ENCODE peak calls at places on chromosome 3, in four cellular contexts. K is suprapubic skin, A is heart left ventricle, V is aorta. M is an unnamed sample. For H3K36me3, the result is how much of the 10 kb centered on the place peaks cover.

GRCh38 chr3:187960820-187961219 is 193.1 kb upstream of the LPP start:
- DNase-seq in A (no peak), K (no peak), V (no peak), M (no peak)

GRCh38 chr3:179146911-179147570 is 1.1 kb upstream of the PIK3CA start:
- DNase-seq in A (peak), V (no peak), K (no peak), M (no peak)

GRCh38 chr3:38992117-38992779 is 59.5 kb downstream of the SCN11A start:
- DNase-seq in K (no peak), V (no peak), A (no peak), M (no peak)

GRCh38 chr3:145017959-145018358 is 1046.3 kb downstream of the DIPK2A start:
- DNase-seq in V (no peak), A (no peak), K (no peak), M (no peak)

GRCh38 chr3:3129579-3129978 is 2.8 kb downstream of the TRNT1 start:
- DNase-seq in V (no peak), K (no peak), A (no peak), M (no peak)

GRCh38 chr3:52372822-52373504 is 56.8 kb downstream of the DNAH1 start:
- DNase-seq in V (peak), K (no peak), A (peak), M (no peak)

GRCh38 chr3:137792633-137793271 is 28.6 kb downstream of the SOX14 start:
- DNase-seq in A (no peak), K (no peak), V (no peak), M (peak)

GRCh38 chr3:147410518-147411234 is 1.5 kb downstream of the ZIC1 start:
- DNase-seq in A (no peak), K (no peak), V (no peak), M (no peak)

GRCh38 chr3:20873235-20873634 is 687.2 kb upstream of the SGO1 start:
- DNase-seq in K (no peak), V (no peak), A (no peak), M (no peak)

GRCh38 chr3:105440113-105440512 is 73.4 kb downstream of the ALCAM start:
- DNase-seq in A (no peak), K (no peak), V (no peak), M (no peak)

GRCh38 chr3:12705374-12705926 is 41.5 kb upstream of the RAF1 start:
- DNase-seq in V (no peak), A (no peak), K (no peak), M (no peak)

GRCh38 chr3:25045291-25045690 is 382.8 kb upstream of the RARB start:
- DNase-seq in A (peak), K (no peak), V (no peak), M (no peak)

GRCh38 chr3:123618768-123619484 is 34.1 kb upstream of the HACD2 start:
- DNase-seq in A (peak), V (peak), K (no peak), M (peak)

GRCh38 chr3:4547799-4548198 is 54.7 kb downstream of the ITPR1 start:
- DNase-seq in A (no peak), V (no peak), K (no peak), M (no peak)

GRCh38 chr3:110789315-110789714 is 282.3 kb upstream of the NECTIN3 start:
- DNase-seq in A (no peak), K (no peak), V (no peak), M (no peak)

GRCh38 chr3:59186735-59187134 is 136.9 kb upstream of the CFAP20DC start:
- DNase-seq in A (no peak), V (no peak), K (no peak), M (no peak)

GRCh38 chr3:159356606-159357005 is 554.8 kb downstream of the MFSD1 start:
- DNase-seq in A (no peak), K (no peak), V (no peak), M (no peak)

GRCh38 chr3:5798809-5799208 is 611.3 kb downstream of the EDEM1 start:
- DNase-seq in K (no peak), A (no peak), V (no peak), M (no peak)

GRCh38 chr3:61573441-61573840 is 12.1 kb downstream of the PTPRG start:
- DNase-seq in V (no peak), K (no peak), A (no peak), M (no peak)

GRCh38 chr3:98185180-98185579 is 18.7 kb downstream of the OR5H15 start:
- DNase-seq in K (no peak), A (no peak), V (no peak), M (no peak)

GRCh38 chr3:133152056-133152455 is 113.9 kb downstream of the TMEM108 start:
- DNase-seq in A (no peak), V (no peak), K (no peak), M (no peak)

GRCh38 chr3:126208618-126209256 is 28.4 kb upstream of the ALDH1L1 start:
- DNase-seq in K (peak), A (peak), V (peak), M (peak)

GRCh38 chr3:127588675-127589577 is 1.6 kb downstream of the TPRA1 start:
- DNase-seq in K (no peak), V (no peak), A (no peak), M (peak)

GRCh38 chr3:122560680-122561079 is 3.4 kb downstream of the PARP9 start:
- DNase-seq in V (no peak), A (peak), K (no peak), M (peak)

GRCh38 chr3:149441662-149442442 is 32.6 kb upstream of the TM4SF4 start:
- DNase-seq in K (no peak), A (no peak), V (no peak), M (no peak)

GRCh38 chr3:149438981-149439380 is 35.5 kb upstream of the TM4SF4 start:
- DNase-seq in K (no peak), V (no peak), A (no peak), M (no peak)

GRCh38 chr3:149443545-149443912 is 31.0 kb upstream of the TM4SF4 start:
- DNase-seq in V (no peak), K (no peak), A (no peak), M (no peak)

GRCh38 chr3:149437710-149438109 is 36.8 kb upstream of the TM4SF4 start:
- DNase-seq in A (no peak), K (no peak), V (no peak), M (no peak)

DNA sequence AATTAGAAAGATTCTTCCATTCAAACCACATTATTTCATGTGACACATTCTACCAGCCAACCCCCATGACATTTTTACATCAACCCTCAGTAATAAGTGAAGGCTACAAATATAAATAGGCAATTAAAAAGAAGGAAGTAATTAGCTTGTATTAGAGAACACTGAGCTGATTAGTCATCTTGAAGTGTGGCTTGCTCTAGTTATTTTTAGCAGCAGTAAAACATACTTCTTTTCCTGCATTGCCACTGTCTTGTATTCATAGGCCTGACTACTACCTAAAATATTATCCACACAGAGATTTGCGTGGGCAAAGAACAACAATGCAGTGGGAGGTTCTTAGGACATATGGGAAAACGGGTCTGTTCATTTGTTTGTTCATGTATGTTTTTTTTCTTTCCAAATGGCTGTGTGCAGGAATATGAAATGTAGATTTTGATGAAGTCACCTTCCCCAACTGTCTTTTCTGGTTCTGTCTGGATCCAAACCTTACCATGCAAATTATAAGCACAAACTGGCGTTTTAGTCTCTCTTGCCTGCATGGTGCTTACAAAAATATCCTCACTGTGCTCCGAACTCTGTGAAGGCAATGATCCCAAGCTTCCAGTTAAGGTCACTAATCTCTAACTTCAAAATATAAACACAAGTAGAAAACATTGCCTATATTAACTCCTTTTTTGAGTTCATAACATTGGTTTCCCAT is 31.5 kb upstream of the TM4SF4 start:
- DNase-seq in K (no peak), A (no peak), V (no peak), M (no peak)
- H3K27ac ChIP-seq in K (no peak), A (no peak), V (no peak), M (no peak)

GRCh38 chr3:41956574-41956973 is 5.3 kb downstream of the ULK4 start:
- DNase-seq in V (no peak), K (no peak), A (no peak), M (no peak)

GRCh38 chr3:41963823-41964222 is 1.9 kb upstream of the ULK4 start:
- DNase-seq in V (no peak), A (no peak), K (no peak), M (no peak)

GRCh38 chr3:41961061-41961749 is 698 bp downstream of the ULK4 start:
- DNase-seq in K (peak), A (peak), V (peak), M (peak)

GRCh38 chr3:41966206-41966605 is 4.3 kb upstream of the ULK4 start:
- DNase-seq in V (no peak), A (no peak), K (no peak), M (no peak)

GRCh38 chr3:41961750-41962679 is at the start of gene ULK4:
- DNase-seq in A (peak), V (peak), K (peak), M (peak)
- H3K36me3 ChIP-seq in A (under half), V (under half), K (under half), M (under half)

DNA sequence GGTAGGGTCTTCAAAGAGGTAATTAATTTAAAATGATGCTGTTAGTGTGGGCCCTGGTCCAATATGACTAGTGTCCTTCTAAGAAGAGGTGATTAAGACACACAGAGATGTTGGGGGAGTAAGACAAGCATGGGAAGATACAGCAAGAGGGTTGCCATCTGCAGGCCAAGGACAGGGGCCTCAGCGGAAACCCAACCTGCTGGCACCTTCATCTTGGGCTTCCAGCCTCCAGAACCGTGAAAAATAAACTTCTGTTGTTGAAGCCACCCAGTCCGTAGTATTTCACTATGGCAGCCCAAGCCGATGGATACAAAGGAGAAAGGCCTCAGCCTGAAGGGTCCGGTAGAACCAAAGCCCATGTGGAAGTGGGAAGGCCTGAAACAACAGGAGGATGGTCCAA is 161.7 kb upstream of the UBE2E1 start:
- DNase-seq in K (no peak), A (no peak), V (no peak), M (no peak)
- H3K27ac ChIP-seq in K (no peak), A (no peak), V (no peak), M (no peak)

GRCh38 chr3:108064293-108064887 is 26.4 kb downstream of the CD47 start:
- DNase-seq in V (no peak), K (no peak), A (no peak), M (no peak)
- H3K36me3 ChIP-seq in V (under half), K (under half), A (under half), M (under half)

GRCh38 chr3:45944830-45945620 is 1.8 kb downstream of the CXCR6 start:
- DNase-seq in A (no peak), V (no peak), K (no peak), M (no peak)

GRCh38 chr3:45947361-45947760 is 4.1 kb downstream of the CXCR6 start:
- DNase-seq in A (no peak), K (no peak), V (no peak), M (no peak)

GRCh38 chr3:45946307-45946706 is 3.0 kb downstream of the CXCR6 start:
- DNase-seq in A (no peak), V (no peak), K (no peak), M (no peak)

GRCh38 chr3:45948409-45948808 is 5.1 kb downstream of the CXCR6 start:
- DNase-seq in A (no peak), K (no peak), V (no peak), M (no peak)

GRCh38 chr3:45946875-45947274 is 3.6 kb downstream of the CXCR6 start:
- DNase-seq in A (no peak), V (no peak), K (no peak), M (no peak)
- H3K27ac ChIP-seq in A (no peak), V (peak), K (no peak), M (no peak)

DNA sequence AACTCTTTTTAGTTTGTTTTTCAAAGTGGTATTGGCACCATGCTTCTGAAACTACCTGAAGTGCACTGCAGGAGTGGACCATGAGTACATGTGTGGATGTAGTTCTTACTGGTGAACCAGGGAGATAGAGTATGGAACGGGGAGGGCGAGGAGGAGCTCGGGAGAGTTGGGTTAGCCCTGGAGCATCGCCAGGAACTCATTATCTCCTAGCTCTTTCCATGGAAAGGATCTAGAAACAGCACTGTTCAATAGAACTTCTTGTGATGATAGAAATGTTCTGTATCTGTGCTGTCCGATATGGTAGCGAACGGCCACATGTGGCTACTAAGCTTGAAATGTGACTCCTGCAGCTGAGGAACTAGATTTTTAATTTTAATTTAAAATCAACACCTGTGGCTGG is 47.3 kb downstream of the VGLL4 start:
- DNase-seq in A (no peak), K (no peak), V (no peak), M (no peak)
- H3K36me3 ChIP-seq in A (under half), K (under half), V (under half), M (under half)

DNA sequence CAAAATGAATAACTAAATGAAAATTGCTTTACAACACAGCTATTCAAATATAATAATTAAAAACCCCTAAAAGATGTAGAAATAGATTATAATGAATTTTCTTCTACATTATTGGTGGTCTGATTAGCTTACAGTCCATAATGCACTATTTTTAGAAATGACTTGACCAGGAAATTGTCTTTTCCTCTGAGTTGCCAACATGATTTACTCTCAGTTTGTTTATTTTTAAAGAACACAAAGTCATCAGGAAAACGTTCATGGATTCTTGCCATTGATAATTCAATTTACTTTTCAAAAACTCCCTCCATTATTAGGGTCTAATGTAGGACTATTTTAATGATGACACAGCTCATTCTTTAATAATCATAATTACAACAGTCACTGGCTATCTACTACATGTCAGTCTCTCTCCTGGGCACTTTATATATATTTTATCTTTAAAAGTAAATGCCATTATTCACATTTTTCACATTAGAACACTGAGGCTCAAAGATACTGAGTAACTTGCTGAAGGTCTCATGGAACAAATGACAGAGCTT is 1.1 kb downstream of the TM4SF18 start:
- DNase-seq in K (no peak), V (no peak), A (no peak), M (no peak)
- H3K27ac ChIP-seq in K (no peak), V (no peak), A (peak), M (no peak)

GRCh38 chr3:45029216-45029615 is 3.1 kb downstream of the CLEC3B start:
- DNase-seq in A (no peak), V (no peak), K (no peak), M (no peak)

GRCh38 chr3:45031531-45031930 is 5.4 kb downstream of the CLEC3B start:
- DNase-seq in V (no peak), K (no peak), A (no peak), M (no peak)

GRCh38 chr3:45032113-45032512 is 6.0 kb downstream of the CLEC3B start:
- DNase-seq in K (no peak), A (no peak), V (no peak), M (no peak)

GRCh38 chr3:45027406-45027805 is 1.3 kb downstream of the CLEC3B start:
- DNase-seq in K (no peak), V (no peak), A (no peak), M (no peak)

GRCh38 chr3:45029661-45030060 is 3.6 kb downstream of the CLEC3B start:
- DNase-seq in K (no peak), A (no peak), V (peak), M (no peak)
- H3K36me3 ChIP-seq in K (under half), A (under half), V (under half), M (under half)

GRCh38 chr3:46463120-46463867 is 1.4 kb downstream of the LTF start:
- DNase-seq in A (peak), V (no peak), K (no peak), M (no peak)

GRCh38 chr3:46464326-46465195 is at the start of gene LTF:
- DNase-seq in V (no peak), A (no peak), K (no peak), M (no peak)

GRCh38 chr3:46460051-46460450 is 4.7 kb downstream of the LTF start:
- DNase-seq in V (no peak), A (no peak), K (no peak), M (no peak)

GRCh38 chr3:46463868-46464241 is 850 bp downstream of the LTF start:
- DNase-seq in V (no peak), K (no peak), A (no peak), M (no peak)

GRCh38 chr3:46461971-46462910 is 2.5 kb downstream of the LTF start:
- DNase-seq in K (peak), A (no peak), V (no peak), M (no peak)
- H3K27ac ChIP-seq in K (no peak), A (peak), V (no peak), M (no peak)

GRCh38 chr3:11331101-11331500 is 58.9 kb downstream of the ATG7 start:
- DNase-seq in A (no peak), V (no peak), K (no peak), M (no peak)

GRCh38 chr3:11329779-11330178 is 57.6 kb downstream of the ATG7 start:
- DNase-seq in A (no peak), K (no peak), V (no peak), M (no peak)

DNA sequence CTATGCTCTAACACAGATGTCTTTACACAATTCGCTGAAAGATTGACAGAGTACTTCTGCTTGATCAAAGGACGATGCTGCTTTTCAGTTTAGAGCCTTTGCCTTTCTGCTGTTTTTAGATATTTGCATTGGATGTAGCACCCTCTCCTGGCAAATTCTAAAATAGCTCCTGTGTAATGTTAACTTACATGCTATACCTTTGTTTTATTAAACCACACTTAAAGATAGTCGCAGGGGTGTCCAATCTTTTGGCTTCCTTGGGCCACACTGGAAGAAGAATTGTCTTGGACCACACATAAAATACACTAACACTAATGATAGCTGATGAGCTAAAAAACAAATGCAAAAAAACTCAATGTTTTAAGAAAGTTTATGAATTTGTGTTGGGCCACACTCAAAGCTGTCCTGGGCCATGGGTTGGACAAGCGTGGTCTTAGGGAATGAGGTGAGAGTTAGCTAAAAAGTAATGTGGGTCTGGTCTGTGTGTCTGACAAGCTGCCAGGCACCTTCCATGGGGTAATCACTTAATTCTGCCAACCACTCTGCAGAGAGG is 62.9 kb downstream of the ATG7 start:
- DNase-seq in A (no peak), V (no peak), K (no peak), M (no peak)
- H3K36me3 ChIP-seq in A (under half), V (under half), K (under half), M (under half)

M was measured in adrenal gland.